ENCODE peak calls at places on chromosomes 7 and 10, in eight cellular contexts. K, F, G, Z, Y, E, A and S are unnamed samples.

GRCh38 chr7:44712012-44712411 is 36.6 kb upstream of the ZMIZ2 start:
- DNase-seq in Z (no peak), G (no peak), K (no peak), A (no peak), E (no peak), F (no peak), Y (no peak), S (no peak)

GRCh38 chr7:12210179-12211053 is 678 bp upstream of the TMEM106B start:
- DNase-seq in Y (peak; percentile 65), A (no peak), Z (no peak), E (no peak), F (no peak), G (no peak), K (peak; percentile 66), S (no peak)

GRCh38 chr10:106571216-106571954 is 593.1 kb downstream of the SORCS1 start:
- DNase-seq in Y (no peak), K (no peak), A (no peak), G (no peak), E (no peak), F (no peak), Z (no peak), S (no peak)

GRCh38 chr10:93815304-93816091 is 57.8 kb downstream of the LGI1 start:
- DNase-seq in G (no peak), F (no peak), Y (no peak), A (no peak), K (no peak), Z (peak; percentile 49), E (no peak), S (no peak)

GRCh38 chr7:44373418-44373740 is 48.0 kb upstream of the CAMK2B start:
- DNase-seq in G (no peak), K (no peak), A (no peak), E (no peak), F (no peak), Z (no peak), Y (no peak), S (no peak)

GRCh38 chr7:134307320-134307719 is 9.4 kb downstream of the SLC35B4 start:
- DNase-seq in A (no peak), G (no peak), K (no peak), E (no peak), Y (no peak), F (no peak), Z (no peak), S (no peak)

GRCh38 chr10:71889388-71889987 is 38.4 kb upstream of the PSAP start:
- DNase-seq in A (no peak), K (no peak), Y (no peak), Z (no peak), E (no peak), G (no peak), F (no peak), S (no peak)

GRCh38 chr7:711967-712600 is 14.4 kb upstream of the DNAAF5 start:
- DNase-seq in E (no peak), Y (peak; percentile 30), F (no peak), Z (no peak), G (no peak), K (no peak), A (no peak), S (no peak)

GRCh38 chr7:31734456-31734855 is 47.4 kb downstream of the PPP1R17 start:
- DNase-seq in K (no peak), E (no peak), Z (no peak), G (no peak), F (peak; percentile 24), A (no peak), Y (no peak), S (no peak)

GRCh38 chr7:31741852-31742251 is 54.8 kb downstream of the PPP1R17 start:
- DNase-seq in Y (no peak), K (no peak), Z (no peak), A (no peak), E (no peak), F (no peak), G (no peak), S (no peak)

GRCh38 chr7:31735991-31736982 is 49.3 kb downstream of the PPP1R17 start:
- DNase-seq in Y (no peak), F (no peak), K (no peak), E (peak; percentile 40), A (no peak), Z (peak; percentile 15), G (peak; percentile 8), S (peak; percentile 13)
- H3K36me3 ChIP-seq in Y (no peaks in the 10 kb centered on the region), F (no peaks in the 10 kb centered on the region), K (no peaks in the 10 kb centered on the region), E (no peaks in the 10 kb centered on the region), A (no peaks in the 10 kb centered on the region), Z (no peaks in the 10 kb centered on the region), G (no peaks in the 10 kb centered on the region), S (no peaks in the 10 kb centered on the region)

DNA sequence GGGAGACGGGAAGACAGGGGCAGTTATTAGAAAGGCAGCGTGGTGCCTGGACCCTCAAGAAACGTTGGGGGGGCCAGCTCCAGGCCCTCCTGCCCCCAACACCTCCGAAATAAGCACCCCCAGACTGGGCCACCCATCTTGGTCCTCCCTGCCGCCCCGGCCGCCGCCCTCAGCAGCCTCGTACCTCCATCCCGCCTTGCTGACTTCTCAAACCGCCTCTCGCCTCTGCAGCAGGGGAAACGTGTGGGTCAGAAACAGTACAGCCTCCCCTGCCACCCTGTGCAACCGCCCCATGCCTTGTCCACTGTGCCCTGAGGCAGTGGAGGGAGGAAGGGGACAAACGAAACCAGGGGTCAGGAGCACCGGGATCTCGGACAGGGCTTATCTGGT is 7.2 kb downstream of the GIGYF1 start:
- DNase-seq in Y (no peak), K (no peak), G (no peak), F (no peak), A (no peak), E (no peak), Z (no peak), S (no peak)
- H3K36me3 ChIP-seq in Y (peaks cover 73% of the 10 kb centered on the region), K (no peaks in the 10 kb centered on the region), G (no peaks in the 10 kb centered on the region), F (peaks cover 53% of the 10 kb centered on the region), A (peaks cover 53% of the 10 kb centered on the region), E (peaks cover 72% of the 10 kb centered on the region), Z (peaks cover 61% of the 10 kb centered on the region), S (peaks cover 41% of the 10 kb centered on the region)

GRCh38 chr10:5708356-5708755 is 23.7 kb downstream of the TASOR2 start:
- DNase-seq in E (no peak), G (no peak), F (no peak), Y (no peak), K (no peak), Z (no peak), A (no peak), S (no peak)

GRCh38 chr10:5710854-5711253 is 26.2 kb downstream of the TASOR2 start:
- DNase-seq in A (no peak), F (no peak), Y (no peak), K (no peak), E (no peak), Z (no peak), G (no peak), S (no peak)

GRCh38 chr10:5709865-5710264 is 25.2 kb downstream of the TASOR2 start:
- DNase-seq in A (no peak), F (no peak), Z (no peak), K (no peak), G (no peak), E (no peak), Y (no peak), S (no peak)

GRCh38 chr10:5711637-5712036 is 27.0 kb downstream of the TASOR2 start:
- DNase-seq in Y (no peak), K (no peak), F (no peak), E (no peak), Z (no peak), G (no peak), A (no peak), S (no peak)
- H3K36me3 ChIP-seq in Y (no peaks in the 10 kb centered on the region), K (no peaks in the 10 kb centered on the region), F (no peaks in the 10 kb centered on the region), E (no peaks in the 10 kb centered on the region), Z (no peaks in the 10 kb centered on the region), G (no peaks in the 10 kb centered on the region), A (no peaks in the 10 kb centered on the region), S (no peaks in the 10 kb centered on the region)

DNA sequence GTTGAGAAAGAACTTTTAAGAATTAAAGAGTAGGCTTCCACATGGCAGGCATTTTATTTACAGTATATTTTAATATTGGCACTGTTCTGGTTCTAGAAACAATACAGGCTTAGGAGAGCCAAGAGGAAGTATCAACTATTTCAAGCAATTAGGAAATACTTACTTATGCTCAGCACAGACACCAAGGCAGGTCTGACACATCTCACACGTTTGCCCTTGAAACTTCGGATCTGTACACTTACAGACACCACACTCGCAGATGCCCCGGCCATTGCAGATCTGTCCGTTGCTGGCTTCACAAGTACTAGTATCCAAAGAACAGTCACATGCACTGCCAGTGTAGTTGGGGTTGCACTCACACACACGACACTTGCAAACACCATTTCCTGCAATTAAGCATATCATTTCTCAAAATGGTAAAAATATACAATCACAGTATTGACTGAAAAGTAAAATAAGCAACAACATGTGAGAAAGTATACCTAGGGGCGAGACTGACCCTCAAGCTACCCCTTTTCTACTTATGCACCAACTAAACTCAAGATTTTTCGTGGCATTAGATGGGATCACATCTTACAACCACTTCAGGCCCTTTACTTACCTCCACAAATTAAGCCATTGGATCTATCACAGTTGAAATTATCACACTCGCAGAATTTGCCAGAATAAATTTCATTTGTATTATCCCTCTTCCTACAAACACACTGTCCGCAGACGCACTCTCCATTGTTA is 46.6 kb downstream of the ITGB1 start:
- DNase-seq in Y (no peak), K (no peak), Z (no peak), E (no peak), A (no peak), G (no peak), F (no peak), S (no peak)
- H3K36me3 ChIP-seq in Y (peaks cover 78% of the 10 kb centered on the region), K (peaks cover 14% of the 10 kb centered on the region), Z (peaks cover 97% of the 10 kb centered on the region), E (peaks cover 88% of the 10 kb centered on the region), A (peaks cover 72% of the 10 kb centered on the region), G (no peaks in the 10 kb centered on the region), F (peaks cover 7% of the 10 kb centered on the region), S (no peaks in the 10 kb centered on the region)

GRCh38 chr10:6005856-6006390 is 28.6 kb upstream of the IL15RA start:
- DNase-seq in A (no peak), F (no peak), Z (no peak), K (no peak), Y (no peak), E (no peak), G (no peak), S (no peak)
- H3K36me3 ChIP-seq in A (peaks cover under 1% of the 10 kb centered on the region), F (no peaks in the 10 kb centered on the region), Z (no peaks in the 10 kb centered on the region), K (no peaks in the 10 kb centered on the region), Y (no peaks in the 10 kb centered on the region), E (no peaks in the 10 kb centered on the region), G (no peaks in the 10 kb centered on the region), S (no peaks in the 10 kb centered on the region)

DNA sequence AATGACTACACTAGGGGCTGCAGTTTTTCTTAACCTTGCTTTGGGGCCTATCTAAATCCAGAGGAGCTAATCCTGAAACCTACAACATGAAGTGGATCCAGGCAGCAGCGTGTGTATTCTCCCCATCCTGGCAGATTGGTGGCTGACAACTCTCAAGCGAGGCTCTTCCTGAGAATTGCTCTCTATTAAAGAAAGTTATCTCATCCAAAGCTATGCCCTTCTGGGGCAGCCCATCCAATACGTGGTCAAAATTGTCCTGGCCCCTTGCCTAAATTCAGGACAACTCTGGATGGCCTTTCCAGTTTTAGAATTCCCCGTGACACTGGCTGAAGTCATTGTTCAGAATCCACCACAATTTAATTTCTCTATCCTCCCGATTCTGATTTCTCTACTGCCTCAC is 66.1 kb downstream of the IQUB start:
- DNase-seq in Y (no peak), F (no peak), K (no peak), Z (no peak), E (peak; percentile 6), A (no peak), G (no peak), S (no peak)
- H3K36me3 ChIP-seq in Y (no peaks in the 10 kb centered on the region), F (no peaks in the 10 kb centered on the region), K (no peaks in the 10 kb centered on the region), Z (peaks cover 21% of the 10 kb centered on the region), E (no peaks in the 10 kb centered on the region), A (no peaks in the 10 kb centered on the region), G (no peaks in the 10 kb centered on the region), S (no peaks in the 10 kb centered on the region)